ENCODE peak calls at places on chromosome 11, in nine cellular contexts. One of them, this sample, is unnamed.
A peak's percentile ranks its signal among the peaks of the same experiment; 100 is the strongest.

GRCh38 chr11:122093731-122094130 is 22.3 kb downstream of the BLID start:
- DNase-seq in A549: no peak
- DNase-seq in choroid plexus epithelial cell: peak; percentile 70
- DNase-seq in NCI-H774: no peak
- DNase-seq in sigmoid colon: no peak
- DNase-seq in cardiac fibroblast: peak; percentile 52
- DNase-seq in lower leg skin: no peak
- DNase-seq in stimulated activated CD8-positive, alpha-beta memory T cell treated with anti-CD3 and anti-CD28 coated beads, Interleukin-7, amount 100 ng/mL, for 24 hours: no peak
- DNase-seq in NCI-H1930: no peak
- DNase-seq in this sample: no peak

GRCh38 chr11:35567737-35568465 is 42.5 kb upstream of the PAMR1 start:
- DNase-seq in A549: no peak
- DNase-seq in choroid plexus epithelial cell: no peak
- DNase-seq in NCI-H774: peak; percentile 4
- DNase-seq in sigmoid colon: no peak
- DNase-seq in cardiac fibroblast: no peak
- DNase-seq in lower leg skin: no peak
- DNase-seq in stimulated activated CD8-positive, alpha-beta memory T cell treated with anti-CD3 and anti-CD28 coated beads, Interleukin-7, amount 100 ng/mL, for 24 hours: no peak
- DNase-seq in NCI-H1930: no peak
- DNase-seq in this sample: no peak

GRCh38 chr11:45927332-45927683 is 4.9 kb downstream of the LARGE2 start:
- DNase-seq in A549: no peak
- DNase-seq in choroid plexus epithelial cell: no peak
- DNase-seq in NCI-H774: no peak
- DNase-seq in sigmoid colon: peak; percentile 55
- DNase-seq in cardiac fibroblast: no peak
- DNase-seq in lower leg skin: peak; percentile 72
- DNase-seq in stimulated activated CD8-positive, alpha-beta memory T cell treated with anti-CD3 and anti-CD28 coated beads, Interleukin-7, amount 100 ng/mL, for 24 hours: no peak
- DNase-seq in NCI-H1930: no peak
- DNase-seq in this sample: no peak

GRCh38 chr11:35235944-35236666 is 97.1 kb downstream of the CD44 start:
- DNase-seq in A549: peak; percentile 8
- DNase-seq in choroid plexus epithelial cell: no peak
- DNase-seq in NCI-H774: no peak
- DNase-seq in sigmoid colon: no peak
- DNase-seq in cardiac fibroblast: no peak
- DNase-seq in lower leg skin: no peak
- DNase-seq in stimulated activated CD8-positive, alpha-beta memory T cell treated with anti-CD3 and anti-CD28 coated beads, Interleukin-7, amount 100 ng/mL, for 24 hours: peak; percentile 26
- DNase-seq in NCI-H1930: no peak
- DNase-seq in this sample: no peak

GRCh38 chr11:8070417-8071101 is 10.5 kb upstream of the TUB start:
- DNase-seq in A549: peak; percentile 84
- DNase-seq in choroid plexus epithelial cell: peak; percentile 78
- DNase-seq in NCI-H774: no peak
- DNase-seq in sigmoid colon: no peak
- DNase-seq in cardiac fibroblast: peak; percentile 72
- DNase-seq in lower leg skin: peak; percentile 54
- DNase-seq in stimulated activated CD8-positive, alpha-beta memory T cell treated with anti-CD3 and anti-CD28 coated beads, Interleukin-7, amount 100 ng/mL, for 24 hours: no peak
- DNase-seq in NCI-H1930: no peak
- DNase-seq in this sample: no peak

GRCh38 chr11:64970731-64971151 is 1.2 kb downstream of the MAJIN start:
- DNase-seq in A549: no peak
- DNase-seq in choroid plexus epithelial cell: no peak
- DNase-seq in NCI-H774: no peak
- DNase-seq in sigmoid colon: no peak
- DNase-seq in cardiac fibroblast: no peak
- DNase-seq in lower leg skin: no peak
- DNase-seq in stimulated activated CD8-positive, alpha-beta memory T cell treated with anti-CD3 and anti-CD28 coated beads, Interleukin-7, amount 100 ng/mL, for 24 hours: no peak
- DNase-seq in NCI-H1930: no peak
- DNase-seq in this sample: no peak

GRCh38 chr11:111097191-111097590 is 148.3 kb upstream of the POU2AF2 start:
- DNase-seq in A549: no peak
- DNase-seq in choroid plexus epithelial cell: peak; percentile 63
- DNase-seq in NCI-H774: no peak
- DNase-seq in sigmoid colon: no peak
- DNase-seq in cardiac fibroblast: peak; percentile 77
- DNase-seq in lower leg skin: no peak
- DNase-seq in stimulated activated CD8-positive, alpha-beta memory T cell treated with anti-CD3 and anti-CD28 coated beads, Interleukin-7, amount 100 ng/mL, for 24 hours: no peak
- DNase-seq in NCI-H1930: no peak
- DNase-seq in this sample: no peak

GRCh38 chr11:64755681-64756361 is 4.0 kb downstream of the PYGM start:
- DNase-seq in A549: no peak
- DNase-seq in choroid plexus epithelial cell: no peak
- DNase-seq in NCI-H774: no peak
- DNase-seq in sigmoid colon: peak; percentile 57
- DNase-seq in cardiac fibroblast: no peak
- DNase-seq in lower leg skin: no peak
- DNase-seq in stimulated activated CD8-positive, alpha-beta memory T cell treated with anti-CD3 and anti-CD28 coated beads, Interleukin-7, amount 100 ng/mL, for 24 hours: no peak
- DNase-seq in NCI-H1930: no peak
- DNase-seq in this sample: no peak

GRCh38 chr11:121067453-121067852 is 33.6 kb upstream of the TECTA start:
- DNase-seq in A549: no peak
- DNase-seq in choroid plexus epithelial cell: peak; percentile 75
- DNase-seq in NCI-H774: peak; percentile 75
- DNase-seq in sigmoid colon: no peak
- DNase-seq in cardiac fibroblast: no peak
- DNase-seq in lower leg skin: no peak
- DNase-seq in stimulated activated CD8-positive, alpha-beta memory T cell treated with anti-CD3 and anti-CD28 coated beads, Interleukin-7, amount 100 ng/mL, for 24 hours: no peak
- DNase-seq in NCI-H1930: no peak
- DNase-seq in this sample: no peak

GRCh38 chr11:10918275-10918674 is 60.4 kb upstream of the ZBED5 start:
- DNase-seq in A549: no peak
- DNase-seq in choroid plexus epithelial cell: no peak
- DNase-seq in NCI-H774: no peak
- DNase-seq in sigmoid colon: no peak
- DNase-seq in cardiac fibroblast: no peak
- DNase-seq in lower leg skin: no peak
- DNase-seq in stimulated activated CD8-positive, alpha-beta memory T cell treated with anti-CD3 and anti-CD28 coated beads, Interleukin-7, amount 100 ng/mL, for 24 hours: no peak
- DNase-seq in NCI-H1930: no peak
- DNase-seq in this sample: no peak

GRCh38 chr11:110093407-110094297 is 460 bp downstream of the ZC3H12C start:
- DNase-seq in A549: no peak
- DNase-seq in choroid plexus epithelial cell: peak; percentile 80
- DNase-seq in NCI-H774: peak; percentile 55
- DNase-seq in sigmoid colon: peak; percentile 81
- DNase-seq in cardiac fibroblast: peak; percentile 80
- DNase-seq in lower leg skin: peak; percentile 90
- DNase-seq in stimulated activated CD8-positive, alpha-beta memory T cell treated with anti-CD3 and anti-CD28 coated beads, Interleukin-7, amount 100 ng/mL, for 24 hours: no peak
- DNase-seq in NCI-H1930: no peak
- DNase-seq in this sample: no peak

GRCh38 chr11:110866081-110866480 is 153.8 kb upstream of the ARHGAP20 start:
- DNase-seq in A549: no peak
- DNase-seq in choroid plexus epithelial cell: no peak
- DNase-seq in NCI-H774: no peak
- DNase-seq in sigmoid colon: no peak
- DNase-seq in cardiac fibroblast: no peak
- DNase-seq in lower leg skin: no peak
- DNase-seq in stimulated activated CD8-positive, alpha-beta memory T cell treated with anti-CD3 and anti-CD28 coated beads, Interleukin-7, amount 100 ng/mL, for 24 hours: no peak
- DNase-seq in NCI-H1930: no peak
- DNase-seq in this sample: no peak

This sample was measured in thoracic aorta.